ENCODE peak calls at places on chromosome 10, in eight cellular contexts. One of them, this sample, is unnamed. For H3K9me3, the result is how much of the 10 kb centered on the place peaks cover.

GRCh38 chr10:4013651-4014085 is 228.7 kb upstream of the KLF6 start:
- DNase-seq in A549: no peak
- DNase-seq in IMR-90: no peak
- DNase-seq in psoas muscle: no peak
- DNase-seq in mammary epithelial cell: peak
- DNase-seq in left lung: no peak
- DNase-seq in ascending aorta: no peak
- DNase-seq in stomach: no peak
- DNase-seq in this sample: no peak

GRCh38 chr10:19333631-19334030 is 285.0 kb downstream of the MALRD1 start:
- DNase-seq in psoas muscle: no peak
- DNase-seq in stomach: no peak
- DNase-seq in IMR-90: no peak
- DNase-seq in A549: no peak
- DNase-seq in mammary epithelial cell: no peak
- DNase-seq in ascending aorta: no peak
- DNase-seq in left lung: no peak
- DNase-seq in this sample: no peak

GRCh38 chr10:23158370-23158769 is 33.7 kb upstream of the PTF1A start:
- DNase-seq in ascending aorta: no peak
- DNase-seq in left lung: no peak
- DNase-seq in mammary epithelial cell: peak
- DNase-seq in A549: peak
- DNase-seq in psoas muscle: no peak
- DNase-seq in IMR-90: peak
- DNase-seq in stomach: peak
- DNase-seq in this sample: peak

GRCh38 chr10:15515207-15515606 is 144.1 kb upstream of the FAM171A1 start:
- DNase-seq in left lung: no peak
- DNase-seq in ascending aorta: no peak
- DNase-seq in IMR-90: no peak
- DNase-seq in psoas muscle: no peak
- DNase-seq in mammary epithelial cell: no peak
- DNase-seq in A549: no peak
- DNase-seq in stomach: no peak
- DNase-seq in this sample: peak

GRCh38 chr10:3528271-3528670 is 256.7 kb downstream of the KLF6 start:
- DNase-seq in ascending aorta: no peak
- DNase-seq in stomach: no peak
- DNase-seq in mammary epithelial cell: no peak
- DNase-seq in psoas muscle: no peak
- DNase-seq in A549: no peak
- DNase-seq in IMR-90: no peak
- DNase-seq in left lung: no peak
- DNase-seq in this sample: no peak

GRCh38 chr10:77228559-77228958 is 409.0 kb downstream of the KCNMA1 start:
- DNase-seq in psoas muscle: no peak
- DNase-seq in stomach: no peak
- DNase-seq in mammary epithelial cell: no peak
- DNase-seq in ascending aorta: no peak
- DNase-seq in A549: no peak
- DNase-seq in left lung: no peak
- DNase-seq in IMR-90: no peak
- DNase-seq in this sample: no peak

GRCh38 chr10:133335238-133336122 is 1.2 kb downstream of the CALY start:
- DNase-seq in left lung: peak
- DNase-seq in IMR-90: peak
- DNase-seq in mammary epithelial cell: no peak
- DNase-seq in ascending aorta: no peak
- DNase-seq in stomach: peak
- DNase-seq in psoas muscle: peak
- DNase-seq in A549: peak
- DNase-seq in this sample: peak

GRCh38 chr10:128610113-128610512 is 483.9 kb upstream of the MKI67 start:
- DNase-seq in left lung: no peak
- DNase-seq in IMR-90: no peak
- DNase-seq in ascending aorta: no peak
- DNase-seq in stomach: no peak
- DNase-seq in mammary epithelial cell: no peak
- DNase-seq in psoas muscle: no peak
- DNase-seq in A549: no peak
- DNase-seq in this sample: no peak

GRCh38 chr10:103854687-103855423 is 521 bp downstream of the SH3PXD2A start:
- DNase-seq in stomach: no peak
- DNase-seq in ascending aorta: no peak
- DNase-seq in left lung: no peak
- DNase-seq in IMR-90: peak
- DNase-seq in psoas muscle: peak
- DNase-seq in A549: no peak
- DNase-seq in mammary epithelial cell: no peak
- DNase-seq in this sample: peak

GRCh38 chr10:110827410-110827809 is 44.3 kb upstream of the PDCD4 start:
- DNase-seq in ascending aorta: no peak
- DNase-seq in psoas muscle: no peak
- DNase-seq in IMR-90: peak
- DNase-seq in mammary epithelial cell: peak
- DNase-seq in left lung: no peak
- DNase-seq in stomach: no peak
- DNase-seq in A549: no peak
- DNase-seq in this sample: no peak

GRCh38 chr10:33542747-33543505 is 208.5 kb upstream of the NRP1 start:
- DNase-seq in stomach: no peak
- DNase-seq in A549: peak
- DNase-seq in mammary epithelial cell: peak
- DNase-seq in psoas muscle: no peak
- DNase-seq in left lung: no peak
- DNase-seq in ascending aorta: no peak
- DNase-seq in IMR-90: peak
- DNase-seq in this sample: no peak

GRCh38 chr10:33291053-33291592 is 43.3 kb downstream of the NRP1 start:
- DNase-seq in IMR-90: peak
- DNase-seq in ascending aorta: no peak
- DNase-seq in psoas muscle: no peak
- DNase-seq in left lung: no peak
- DNase-seq in stomach: no peak
- DNase-seq in A549: peak
- DNase-seq in mammary epithelial cell: peak
- DNase-seq in this sample: no peak

GRCh38 chr10:124087672-124088634 is 5.4 kb downstream of the CHST15 start:
- DNase-seq in left lung: peak
- DNase-seq in ascending aorta: no peak
- DNase-seq in mammary epithelial cell: no peak
- DNase-seq in IMR-90: no peak
- DNase-seq in stomach: peak
- DNase-seq in psoas muscle: no peak
- DNase-seq in A549: no peak
- DNase-seq in this sample: peak

GRCh38 chr10:5590816-5591215 is 66.1 kb downstream of the CALML3 start:
- DNase-seq in mammary epithelial cell: no peak
- DNase-seq in psoas muscle: no peak
- DNase-seq in ascending aorta: no peak
- DNase-seq in A549: no peak
- DNase-seq in IMR-90: no peak
- DNase-seq in stomach: no peak
- DNase-seq in left lung: peak
- DNase-seq in this sample: no peak

GRCh38 chr10:97069576-97070362 is 116.0 kb downstream of the SLIT1 start:
- DNase-seq in mammary epithelial cell: peak
- DNase-seq in IMR-90: no peak
- DNase-seq in left lung: no peak
- DNase-seq in ascending aorta: no peak
- DNase-seq in psoas muscle: no peak
- DNase-seq in stomach: no peak
- DNase-seq in A549: peak
- DNase-seq in this sample: no peak

GRCh38 chr10:63173468-63174227 is 40.5 kb downstream of the NRBF2 start:
- DNase-seq in stomach: no peak
- DNase-seq in IMR-90: no peak
- DNase-seq in mammary epithelial cell: no peak
- DNase-seq in left lung: no peak
- DNase-seq in ascending aorta: no peak
- DNase-seq in A549: no peak
- DNase-seq in psoas muscle: no peak
- DNase-seq in this sample: no peak

GRCh38 chr10:78267070-78267469 is 233.4 kb downstream of the RPS24 start:
- DNase-seq in IMR-90: peak
- DNase-seq in A549: no peak
- DNase-seq in left lung: no peak
- DNase-seq in stomach: no peak
- DNase-seq in ascending aorta: no peak
- DNase-seq in psoas muscle: no peak
- DNase-seq in mammary epithelial cell: no peak
- DNase-seq in this sample: no peak

GRCh38 chr10:101060036-101060950 is 1.5 kb upstream of the KAZALD1 start:
- DNase-seq in stomach: peak
- DNase-seq in ascending aorta: peak
- DNase-seq in mammary epithelial cell: peak
- DNase-seq in psoas muscle: peak
- DNase-seq in A549: peak
- DNase-seq in IMR-90: peak
- DNase-seq in left lung: peak
- DNase-seq in this sample: peak

GRCh38 chr10:77070317-77070716 is 567.3 kb downstream of the KCNMA1 start:
- DNase-seq in A549: no peak
- DNase-seq in IMR-90: no peak
- DNase-seq in stomach: no peak
- DNase-seq in mammary epithelial cell: no peak
- DNase-seq in ascending aorta: no peak
- DNase-seq in psoas muscle: no peak
- DNase-seq in left lung: no peak
- DNase-seq in this sample: no peak

GRCh38 chr10:17094844-17095243 is 34.8 kb downstream of the CUBN start:
- DNase-seq in left lung: no peak
- DNase-seq in mammary epithelial cell: no peak
- DNase-seq in psoas muscle: no peak
- DNase-seq in stomach: no peak
- DNase-seq in A549: no peak
- DNase-seq in IMR-90: no peak
- DNase-seq in ascending aorta: no peak
- DNase-seq in this sample: no peak

GRCh38 chr10:17101257-17101909 is 28.2 kb downstream of the CUBN start:
- DNase-seq in left lung: no peak
- DNase-seq in psoas muscle: no peak
- DNase-seq in A549: no peak
- DNase-seq in IMR-90: no peak
- DNase-seq in stomach: no peak
- DNase-seq in mammary epithelial cell: no peak
- DNase-seq in ascending aorta: no peak
- DNase-seq in this sample: no peak

GRCh38 chr10:17100586-17100985 is 29.0 kb downstream of the CUBN start:
- DNase-seq in ascending aorta: no peak
- DNase-seq in IMR-90: no peak
- DNase-seq in stomach: no peak
- DNase-seq in left lung: peak
- DNase-seq in psoas muscle: no peak
- DNase-seq in A549: no peak
- DNase-seq in mammary epithelial cell: peak
- DNase-seq in this sample: no peak

GRCh38 chr10:17101910-17102266 is 27.7 kb downstream of the CUBN start:
- DNase-seq in ascending aorta: no peak
- DNase-seq in mammary epithelial cell: no peak
- DNase-seq in left lung: no peak
- DNase-seq in A549: no peak
- DNase-seq in stomach: no peak
- DNase-seq in psoas muscle: no peak
- DNase-seq in IMR-90: no peak
- DNase-seq in this sample: no peak

GRCh38 chr10:17098012-17098411 is 31.6 kb downstream of the CUBN start:
- DNase-seq in mammary epithelial cell: no peak
- DNase-seq in IMR-90: no peak
- DNase-seq in stomach: no peak
- DNase-seq in left lung: no peak
- DNase-seq in ascending aorta: no peak
- DNase-seq in A549: no peak
- DNase-seq in psoas muscle: no peak
- DNase-seq in this sample: no peak
- H3K27ac ChIP-seq in mammary epithelial cell: no peak
- H3K27ac ChIP-seq in IMR-90: no peak
- H3K27ac ChIP-seq in stomach: no peak
- H3K27ac ChIP-seq in left lung: no peak
- H3K27ac ChIP-seq in ascending aorta: peak
- H3K27ac ChIP-seq in A549: no peak
- H3K27ac ChIP-seq in psoas muscle: no peak
- H3K27ac ChIP-seq in this sample: no peak

GRCh38 chr10:49290607-49291006 is 8.4 kb upstream of the C10orf71 start:
- DNase-seq in mammary epithelial cell: no peak
- DNase-seq in IMR-90: no peak
- DNase-seq in stomach: no peak
- DNase-seq in psoas muscle: no peak
- DNase-seq in ascending aorta: no peak
- DNase-seq in left lung: no peak
- DNase-seq in A549: no peak
- DNase-seq in this sample: no peak
- H3K4me3 ChIP-seq in mammary epithelial cell: no peak
- H3K4me3 ChIP-seq in IMR-90: no peak
- H3K4me3 ChIP-seq in stomach: no peak
- H3K4me3 ChIP-seq in psoas muscle: no peak
- H3K4me3 ChIP-seq in ascending aorta: no peak
- H3K4me3 ChIP-seq in left lung: no peak
- H3K4me3 ChIP-seq in A549: no peak
- H3K4me3 ChIP-seq in this sample: no peak

DNA sequence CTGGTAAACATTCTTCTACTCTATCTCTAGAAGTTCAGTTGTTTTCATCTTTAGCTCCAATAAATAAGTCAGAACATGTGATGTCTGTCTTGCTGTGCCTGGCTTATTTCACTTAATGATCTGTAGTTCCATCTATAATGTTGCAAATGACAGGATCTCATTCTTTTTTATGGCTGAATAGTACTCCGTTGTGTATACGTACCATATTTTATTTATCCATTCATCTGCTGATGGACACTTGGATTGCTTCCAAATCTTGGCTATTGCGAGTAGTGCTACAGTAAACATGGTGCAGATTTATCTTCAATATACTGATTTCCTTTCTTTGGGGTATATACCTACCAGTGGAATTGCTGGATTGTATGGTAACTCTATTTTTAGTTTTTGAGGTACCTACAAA is 124.4 kb downstream of the ZNF33B start:
- DNase-seq in IMR-90: no peak
- DNase-seq in stomach: no peak
- DNase-seq in A549: no peak
- DNase-seq in mammary epithelial cell: no peak
- DNase-seq in left lung: no peak
- DNase-seq in psoas muscle: no peak
- DNase-seq in ascending aorta: no peak
- DNase-seq in this sample: no peak
- H3K9me3 ChIP-seq in IMR-90: under half
- H3K9me3 ChIP-seq in stomach: half or more
- H3K9me3 ChIP-seq in A549: half or more
- H3K9me3 ChIP-seq in mammary epithelial cell: under half
- H3K9me3 ChIP-seq in left lung: half or more
- H3K9me3 ChIP-seq in psoas muscle: half or more
- H3K9me3 ChIP-seq in ascending aorta: half or more
- H3K9me3 ChIP-seq in this sample: half or more

DNA sequence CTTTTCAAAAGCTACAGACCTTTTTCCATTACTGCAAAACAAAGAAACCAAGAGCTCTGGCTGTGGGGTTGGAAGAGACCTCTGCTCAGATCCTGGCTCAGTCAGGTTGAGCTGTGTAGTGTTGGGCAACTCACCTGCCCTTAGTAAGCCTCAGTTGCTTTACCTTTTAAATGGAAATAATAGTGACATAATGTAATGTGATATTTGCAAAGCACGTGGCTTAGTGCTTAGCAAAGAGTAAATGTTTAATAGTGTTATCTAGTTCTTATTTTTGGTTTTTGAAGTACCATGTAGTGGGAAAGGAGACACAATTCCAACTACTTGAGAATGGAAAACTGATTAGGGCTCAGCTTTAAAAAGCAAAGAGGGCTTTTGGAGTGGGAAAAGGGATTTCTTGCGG is 100.2 kb downstream of the SVIL start:
- DNase-seq in left lung: no peak
- DNase-seq in stomach: no peak
- DNase-seq in IMR-90: no peak
- DNase-seq in mammary epithelial cell: no peak
- DNase-seq in ascending aorta: no peak
- DNase-seq in psoas muscle: no peak
- DNase-seq in A549: no peak
- DNase-seq in this sample: no peak
- H3K27ac ChIP-seq in left lung: peak
- H3K27ac ChIP-seq in stomach: peak
- H3K27ac ChIP-seq in IMR-90: no peak
- H3K27ac ChIP-seq in mammary epithelial cell: peak
- H3K27ac ChIP-seq in ascending aorta: peak
- H3K27ac ChIP-seq in psoas muscle: peak
- H3K27ac ChIP-seq in A549: peak
- H3K27ac ChIP-seq in this sample: peak